ENCODE peak calls at places on chromosomes 3 and 15, in eight cellular contexts. U is GM04504; M is AG10803; A is fibroblast of the conjunctiva; I is H54; J is GM20000; T is activated T-cell treated with anti-CD3 and anti-CD28 coated beads, Interleukin-2, amount 50 U/mL, for 72 hours; P is mesenteric fat pad. R is an unnamed sample.

GRCh38 chr3:112090899-112091586 is 4.9 kb downstream of the C3orf52 start:
- DNase-seq in U (no peak), M (no peak), A (no peak), I (no peak), J (no peak), T (no peak), P (no peak), R (no peak)

GRCh38 chr3:129645291-129645690 is 38.8 kb upstream of the PLXND1 start:
- DNase-seq in U (no peak), M (no peak), A (no peak), I (no peak), J (no peak), T (no peak), P (no peak), R (no peak)

GRCh38 chr3:112333002-112333385 is at the start of gene CD200:
- DNase-seq in U (no peak), M (peak; percentile 17), A (peak; percentile 13), I (no peak), J (peak; percentile 41), T (peak; percentile 70), P (peak; percentile 90), R (peak; percentile 87)

GRCh38 chr15:75622505-75622904 is 3.0 kb downstream of the SNUPN start:
- DNase-seq in U (no peak), M (no peak), A (no peak), I (no peak), J (no peak), T (no peak), P (no peak), R (no peak)

GRCh38 chr15:100959066-100960050 is 40.2 kb downstream of the LRRK1 start:
- DNase-seq in U (no peak), M (no peak), A (no peak), I (peak; percentile 55), J (no peak), T (no peak), P (no peak), R (no peak)

GRCh38 chr3:31448035-31448881 is 84.5 kb upstream of the STT3B start:
- DNase-seq in U (no peak), M (no peak), A (peak; percentile 2), I (peak; percentile 9), J (no peak), T (peak; percentile 20), P (no peak), R (no peak)

GRCh38 chr3:173589116-173589515 is 191.6 kb downstream of the NLGN1 start:
- DNase-seq in U (no peak), M (no peak), A (no peak), I (no peak), J (no peak), T (no peak), P (no peak), R (no peak)

GRCh38 chr3:44026224-44026865 is 215.3 kb upstream of the TOPAZ1 start:
- DNase-seq in U (no peak), M (no peak), A (no peak), I (no peak), J (no peak), T (no peak), P (no peak), R (no peak)

GRCh38 chr3:37183976-37184375 is 9.6 kb upstream of the LRRFIP2 start:
- DNase-seq in U (peak; percentile 40), M (peak; percentile 89), A (peak; percentile 51), I (no peak), J (no peak), T (no peak), P (no peak), R (no peak)

GRCh38 chr3:194756460-194757355 is 71.0 kb downstream of the FAM43A start:
- DNase-seq in U (no peak), M (no peak), A (no peak), I (no peak), J (no peak), T (no peak), P (peak; percentile 80), R (peak; percentile 37)

GRCh38 chr15:85711590-85712192 is 83.0 kb downstream of the KLHL25 start:
- DNase-seq in U (no peak), M (no peak), A (no peak), I (no peak), J (no peak), T (no peak), P (no peak), R (no peak)

GRCh38 chr15:51908312-51908711 is 63.3 kb downstream of the LEO1 start:
- DNase-seq in U (no peak), M (no peak), A (no peak), I (no peak), J (no peak), T (no peak), P (no peak), R (no peak)

GRCh38 chr3:182803596-182803995 is 10.3 kb downstream of the ATP11B start:
- DNase-seq in U (no peak), M (no peak), A (no peak), I (no peak), J (no peak), T (no peak), P (no peak), R (no peak)

GRCh38 chr15:101712078-101712477 is 12.2 kb downstream of the TARS3 start:
- DNase-seq in U (no peak), M (no peak), A (no peak), I (no peak), J (no peak), T (no peak), P (no peak), R (no peak)

GRCh38 chr15:81163961-81164800 is 30.1 kb downstream of the CFAP161 start:
- DNase-seq in U (no peak), M (peak; percentile 90), A (peak; percentile 56), I (peak; percentile 9), J (no peak), T (no peak), P (no peak), R (no peak)

GRCh38 chr15:72116680-72117447 is 1.1 kb downstream of the MYO9A start:
- DNase-seq in U (no peak), M (peak; percentile 21), A (no peak), I (no peak), J (no peak), T (no peak), P (no peak), R (peak; percentile 18)

GRCh38 chr3:146274833-146275232 is 23.9 kb upstream of the PLSCR4 start:
- DNase-seq in U (peak; percentile 71), M (peak; percentile 91), A (peak; percentile 51), I (no peak), J (no peak), T (no peak), P (no peak), R (no peak)

GRCh38 chr15:93420050-93420452 is 331.0 kb upstream of the RGMA start:
- DNase-seq in U (no peak), M (no peak), A (no peak), I (no peak), J (no peak), T (no peak), P (no peak), R (no peak)

GRCh38 chr3:185552358-185552877 is at the start of gene LIPH:
- DNase-seq in U (no peak), M (peak; percentile 34), A (no peak), I (peak; percentile 45), J (peak; percentile 49), T (no peak), P (no peak), R (no peak)

GRCh38 chr3:180073561-180073960 is 36.8 kb upstream of the PEX5L start:
- DNase-seq in U (no peak), M (no peak), A (no peak), I (no peak), J (no peak), T (no peak), P (no peak), R (no peak)

GRCh38 chr15:38547255-38547997 is 17.2 kb downstream of the RASGRP1 start:
- DNase-seq in U (no peak), M (peak; percentile 85), A (no peak), I (no peak), J (no peak), T (no peak), P (no peak), R (no peak)

GRCh38 chr3:122245513-122246174 is 62.2 kb downstream of the CASR start:
- DNase-seq in U (no peak), M (peak; percentile 30), A (no peak), I (no peak), J (no peak), T (no peak), P (no peak), R (no peak)

GRCh38 chr3:15728766-15729165 is 69.0 kb downstream of the ANKRD28 start:
- DNase-seq in U (no peak), M (peak; percentile 29), A (no peak), I (no peak), J (no peak), T (no peak), P (no peak), R (no peak)

GRCh38 chr3:154464440-154465148 is 34.6 kb upstream of the GPR149 start:
- DNase-seq in U (no peak), M (no peak), A (no peak), I (no peak), J (no peak), T (no peak), P (no peak), R (no peak)

GRCh38 chr3:191768421-191768820 is 307.5 kb downstream of the PYDC2 start:
- DNase-seq in U (no peak), M (no peak), A (no peak), I (no peak), J (no peak), T (no peak), P (no peak), R (no peak)

GRCh38 chr3:179840985-179841384 is 188.1 kb downstream of the USP13 start:
- DNase-seq in U (no peak), M (peak; percentile 31), A (no peak), I (peak; percentile 50), J (no peak), T (no peak), P (no peak), R (no peak)

GRCh38 chr3:144437989-144438388 is 466.4 kb downstream of the DIPK2A start:
- DNase-seq in U (no peak), M (no peak), A (no peak), I (no peak), J (no peak), T (no peak), P (no peak), R (no peak)